ENCODE peak calls at places on chromosomes 16 and 17, in eight cellular contexts. L is H7, Y is pons, W is type B pancreatic cell, F is SW 1271, U is EL, T is mesenchymal stem cell, X is mucosa of gallbladder. P is an unnamed sample.

GRCh38 chr17:45667591-45668171 is 116.4 kb upstream of the CRHR1 start:
- DNase-seq in W (no peak), U (no peak), X (no peak), T (no peak), Y (no peak), F (no peak), L (no peak), P (no peak)

GRCh38 chr16:3058173-3059030 is 7.0 kb upstream of the IL32 start:
- DNase-seq in Y (peak; percentile 10), X (no peak), U (peak; percentile 41), T (peak; percentile 43), W (no peak), F (no peak), L (peak; percentile 93), P (peak; percentile 18)

GRCh38 chr16:77789646-77790370 is 1.4 kb downstream of the VAT1L start:
- DNase-seq in Y (no peak), X (no peak), T (no peak), W (no peak), U (no peak), L (peak; percentile 38), F (no peak), P (no peak)

GRCh38 chr17:51164911-51165679 is 1.1 kb upstream of the NME2 start:
- DNase-seq in X (no peak), U (no peak), T (no peak), F (no peak), Y (no peak), L (peak; percentile 62), W (no peak), P (no peak)

GRCh38 chr16:27600386-27600785 is 50.4 kb downstream of the KATNIP start:
- DNase-seq in U (no peak), X (no peak), F (no peak), T (no peak), Y (no peak), L (peak; percentile 63), W (no peak), P (no peak)

GRCh38 chr16:5504028-5504758 is 406.6 kb upstream of the EEF2KMT start:
- DNase-seq in X (peak; percentile 48), W (no peak), T (no peak), L (peak; percentile 14), Y (peak; percentile 37), U (no peak), F (no peak), P (no peak)

GRCh38 chr16:57647136-57647875 is 18.9 kb downstream of the ADGRG1 start:
- DNase-seq in T (no peak), X (no peak), F (no peak), U (peak; percentile 41), Y (no peak), W (no peak), L (no peak), P (no peak)

GRCh38 chr16:5709889-5710288 is 612.3 kb upstream of the EEF2KMT start:
- DNase-seq in X (peak; percentile 24), T (no peak), L (peak; percentile 35), W (no peak), F (no peak), U (no peak), Y (no peak), P (no peak)

GRCh38 chr17:10415161-10415560 is 6.6 kb downstream of the MYH8 start:
- DNase-seq in U (no peak), X (no peak), Y (no peak), W (no peak), F (no peak), L (no peak), T (no peak), P (no peak)

GRCh38 chr16:57000271-57001025 is 11.1 kb downstream of the NLRC5 start:
- DNase-seq in X (no peak), W (no peak), Y (no peak), U (peak; percentile 96), L (peak; percentile 18), F (no peak), T (peak; percentile 93), P (peak; percentile 95)

GRCh38 chr17:78224226-78225087 is 7.0 kb upstream of the TMEM235 start:
- DNase-seq in U (no peak), W (no peak), Y (peak; percentile 67), F (no peak), L (no peak), T (no peak), X (no peak), P (no peak)

GRCh38 chr17:59547131-59547915 is 18.1 kb upstream of the DHX40 start:
- DNase-seq in L (no peak), X (no peak), F (no peak), U (no peak), W (no peak), T (peak; percentile 42), Y (no peak), P (no peak)

GRCh38 chr16:49664221-49665215 is 191.4 kb downstream of the ZNF423 start:
- DNase-seq in Y (no peak), X (peak; percentile 29), U (no peak), W (no peak), F (no peak), L (no peak), T (no peak), P (no peak)

GRCh38 chr17:41627316-41628072 is 3.1 kb upstream of the KRT17 start:
- DNase-seq in L (peak; percentile 48), Y (no peak), T (no peak), X (no peak), W (no peak), U (no peak), F (no peak), P (no peak)

GRCh38 chr16:10876799-10877341 is at the start of gene CIITA:
- DNase-seq in Y (peak; percentile 92), X (peak; percentile 86), L (peak; percentile 65), F (no peak), U (peak; percentile 96), T (no peak), W (no peak), P (peak; percentile 86)